ENCODE peak calls at places on chromosomes 4 and X, in five cellular contexts. M is fibroblast of pulmonary artery, B is MM.1S, A is heart right ventricle, O is uterus. U is an unnamed sample.

GRCh38 chr4:42074294-42074693 is 78.2 kb downstream of the BEND4 start:
- DNase-seq in O (no peak), M (no peak), A (no peak), B (no peak), U (no peak)

GRCh38 chr4:121138014-121138413 is 26.1 kb downstream of the TNIP3 start:
- DNase-seq in M (no peak), B (no peak), A (no peak), O (no peak), U (no peak)

GRCh38 chrX:9525511-9526248 is 60.8 kb downstream of the TBL1X start:
- DNase-seq in M (no peak), A (no peak), B (no peak), O (no peak), U (no peak)

GRCh38 chrX:83771664-83772063 is 89.3 kb upstream of the CYLC1 start:
- DNase-seq in M (no peak), O (no peak), B (no peak), A (no peak), U (no peak)

GRCh38 chr4:5050520-5050955 is 742 bp upstream of the STK32B start:
- DNase-seq in A (peak; percentile 66), O (peak; percentile 65), M (peak; percentile 78), B (peak; percentile 75), U (peak; percentile 35)

GRCh38 chrX:49192722-49193328 is 6.7 kb upstream of the PRICKLE3 start:
- DNase-seq in B (peak; percentile 32), A (no peak), M (peak; percentile 51), O (no peak), U (no peak)

GRCh38 chr4:112813790-112814189 is 176.8 kb downstream of the LARP7 start:
- DNase-seq in O (no peak), M (peak; percentile 39), B (no peak), A (no peak), U (no peak)

GRCh38 chr4:683982-684571 is 4.9 kb downstream of the SLC49A3 start:
- DNase-seq in M (peak; percentile 77), O (no peak), B (no peak), A (peak; percentile 74), U (no peak)

GRCh38 chr4:140078366-140078765 is 75.6 kb downstream of the MAML3 start:
- DNase-seq in M (no peak), O (peak; percentile 44), B (no peak), A (peak; percentile 46), U (peak; percentile 60)

GRCh38 chrX:120725874-120726273 is 96.0 kb upstream of the C1GALT1C1 start:
- DNase-seq in B (no peak), O (no peak), A (no peak), M (no peak), U (no peak)

GRCh38 chrX:54288277-54288676 is 69.6 kb downstream of the WNK3 start:
- DNase-seq in O (no peak), M (peak; percentile 18), B (no peak), A (no peak), U (no peak)

GRCh38 chrX:31287861-31288260 is 216.0 kb upstream of the FTHL17 start:
- DNase-seq in B (no peak), A (no peak), M (peak; percentile 32), O (no peak), U (no peak)

DNA sequence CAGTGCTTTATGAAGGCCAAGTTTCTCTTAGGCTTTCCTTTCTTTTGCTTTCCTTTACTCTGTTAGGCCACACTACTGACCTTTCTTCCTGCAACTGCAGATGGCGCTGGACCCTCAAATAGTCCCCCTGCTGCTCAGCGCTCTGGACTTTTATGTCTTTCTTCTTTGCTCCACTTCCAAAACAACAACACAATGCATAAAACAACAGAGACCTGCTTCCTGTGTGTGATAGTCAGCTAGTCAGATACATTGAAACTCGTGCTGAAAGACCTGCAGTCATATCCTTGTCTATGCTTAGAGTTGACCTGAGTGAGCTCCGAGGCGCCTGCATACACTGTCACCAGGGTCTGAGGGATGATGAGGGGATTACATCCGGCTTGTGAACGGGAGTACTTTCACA is 108.9 kb upstream of the TEX13D start:
- DNase-seq in B (no peak), A (no peak), O (no peak), M (no peak), U (no peak)
- TF ChIP-seq CTCF in B (no peak), A (no peak), O (no peak), M (no peak), U (no peak)

DNA sequence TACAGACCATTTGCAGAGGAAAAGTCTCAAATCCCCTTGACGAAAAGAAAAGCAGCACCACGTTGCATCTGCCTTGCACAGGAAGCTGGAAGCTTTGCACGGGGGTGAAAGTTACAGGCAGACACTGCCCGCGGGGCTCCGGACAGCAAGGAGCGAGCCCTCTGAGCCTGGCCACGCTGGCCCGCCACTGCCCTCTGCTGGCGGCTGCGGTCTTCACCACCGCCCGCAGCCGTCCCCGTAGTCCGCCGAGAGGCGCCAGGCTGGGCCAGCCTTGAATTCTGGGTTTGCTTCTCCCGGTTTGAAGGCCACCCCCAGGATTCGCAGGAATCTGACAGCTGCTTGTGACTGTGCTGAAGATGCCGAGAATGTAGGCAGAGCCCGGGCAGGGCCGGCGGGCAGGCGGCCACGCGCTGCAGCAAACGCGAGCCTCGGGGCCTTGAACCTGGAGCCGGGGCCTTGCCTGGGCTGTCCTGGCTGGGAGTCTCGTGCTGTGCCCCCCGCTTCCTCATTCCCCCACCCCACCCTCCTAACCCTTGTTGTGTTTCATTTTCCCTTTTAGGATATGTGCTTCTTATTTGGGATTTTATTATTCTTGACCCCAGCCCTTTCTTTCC is 49.2 kb downstream of the ENPP6 start:
- DNase-seq in A (peak; percentile 64), O (peak; percentile 61), M (peak; percentile 71), B (peak; percentile 61), U (peak; percentile 25)
- H3K4me3 ChIP-seq in A (peak overlapping the region; percentile 19), O (no peak overlapping the region), M (no peak overlapping the region), B (peak overlapping the region; percentile 41), U (peak overlapping the region; percentile 12)

GRCh38 chrX:20595928-20596550 is 329.3 kb upstream of the RPS6KA3 start:
- DNase-seq in A (no peak), O (no peak), B (no peak), M (peak; percentile 60), U (no peak)

GRCh38 chrX:20593402-20593801 is 326.7 kb upstream of the RPS6KA3 start:
- DNase-seq in O (no peak), A (no peak), B (no peak), M (no peak), U (no peak)

GRCh38 chrX:20596856-20597255 is 330.1 kb upstream of the RPS6KA3 start:
- DNase-seq in M (no peak), B (no peak), O (no peak), A (no peak), U (no peak)

GRCh38 chrX:20593836-20594235 is 327.1 kb upstream of the RPS6KA3 start:
- DNase-seq in A (no peak), B (no peak), M (no peak), O (no peak), U (no peak)

DNA sequence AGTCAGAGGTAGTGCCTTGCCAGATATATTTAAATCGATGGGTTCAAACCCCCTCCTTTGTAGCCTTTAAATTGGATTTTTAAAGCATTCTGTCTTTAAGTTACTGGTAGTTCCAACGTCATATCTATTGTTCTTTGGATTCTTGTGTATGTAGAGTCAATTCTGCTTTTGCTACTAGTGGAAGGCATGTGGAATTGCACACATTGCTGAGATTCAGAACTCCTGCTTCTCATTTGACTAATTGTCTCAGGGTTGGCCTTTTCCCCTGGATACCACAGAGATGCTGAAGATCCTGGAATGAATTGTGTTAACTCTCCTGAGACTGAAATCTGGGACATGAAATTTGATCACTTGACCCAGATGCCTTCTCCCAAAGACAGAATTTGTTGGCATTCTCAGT is 328.3 kb upstream of the RPS6KA3 start:
- DNase-seq in M (peak; percentile 23), B (no peak), A (no peak), O (no peak), U (no peak)
- TF ChIP-seq CTCF in M (peak; percentile 31), B (no peak), A (peak; percentile 11), O (no peak), U (no peak)

GRCh38 chrX:131271274-131271673 is 17.8 kb downstream of the IGSF1 start:
- DNase-seq in A (no peak), O (no peak), M (no peak), B (no peak), U (no peak)
- H3K4me3 ChIP-seq in A (no peak overlapping the region), O (no peak overlapping the region), M (no peak overlapping the region), B (no peak overlapping the region), U (no peak overlapping the region)

GRCh38 chr4:3340703-3341088 is 47.9 kb downstream of the RGS12 start:
- DNase-seq in B (no peak), A (no peak), O (no peak), M (no peak), U (peak; percentile 92)
- TF ChIP-seq CTCF in B (no peak), A (peak; percentile 27), O (no peak), M (no peak), U (peak; percentile 65)

DNA sequence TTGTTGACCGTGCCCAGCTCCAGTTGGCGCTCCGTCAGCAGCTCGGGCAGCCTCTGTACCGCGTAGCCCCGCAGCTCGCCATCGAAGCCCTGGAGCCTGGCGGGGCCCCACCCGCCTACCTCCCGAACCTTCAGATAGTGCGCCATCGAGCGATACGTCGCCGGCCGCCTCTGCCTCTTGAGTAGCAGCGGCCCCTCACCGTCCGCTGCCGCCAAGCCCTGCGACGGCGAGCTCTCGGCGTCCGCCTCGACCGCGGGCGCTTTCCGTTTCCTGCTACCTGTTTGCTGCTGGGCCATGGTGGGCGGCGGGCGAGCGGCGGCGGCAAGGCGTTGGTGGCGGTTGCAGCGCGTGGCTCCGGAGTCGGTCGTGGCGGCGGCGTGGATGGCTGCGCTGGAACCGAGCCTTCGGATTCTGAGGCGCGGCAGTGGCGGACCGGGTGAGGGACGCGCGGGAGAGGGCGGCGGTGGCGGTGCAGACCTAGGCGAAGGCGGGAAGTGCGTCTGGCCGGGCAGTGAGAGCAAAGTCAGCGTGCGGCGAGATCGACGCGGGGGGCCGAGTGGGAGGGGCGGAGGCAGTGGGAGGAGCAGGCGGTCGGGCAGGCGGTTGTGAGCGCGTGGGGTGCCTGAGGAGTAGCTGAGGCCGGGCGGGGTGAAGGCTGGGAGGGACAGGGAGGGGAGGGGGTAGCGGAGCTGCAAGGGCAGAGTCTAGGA is at the start of gene DCAF12L1:
- DNase-seq in B (no peak), O (no peak), M (no peak), A (no peak), U (no peak)
- H3K4me3 ChIP-seq in B (no peak within 1 kb of the TSS), O (no peak within 1 kb of the TSS), M (no peak within 1 kb of the TSS), A (no peak within 1 kb of the TSS), U (no peak within 1 kb of the TSS)

GRCh38 chr4:73021634-73022033 is 47.9 kb downstream of the COX18 start:
- DNase-seq in O (no peak), B (peak; percentile 26), A (no peak), M (peak; percentile 79), U (no peak)
- TF ChIP-seq CTCF in O (no peak), B (peak; percentile 45), A (no peak), M (peak; percentile 53), U (no peak)